ENCODE peak calls at places on chromosome 5, in five cellular contexts. K is CD8-positive, alpha-beta memory T cell; A is ovary; J is tibial artery; G is iPS DF 6.9. Q is an unnamed sample.

GRCh38 chr5:5141625-5142527 is 1.7 kb downstream of the ADAMTS16 start:
- DNase-seq in K (peak), A (peak), J (peak), G (no peak), Q (no peak)

GRCh38 chr5:154611341-154611767 is 133.3 kb upstream of the HAND1 start:
- DNase-seq in K (no peak), A (no peak), J (no peak), G (no peak), Q (no peak)

GRCh38 chr5:169027456-169028118 is 273.4 kb downstream of the SLIT3 start:
- DNase-seq in K (no peak), A (no peak), J (peak), G (no peak), Q (no peak)

GRCh38 chr5:140372971-140373487 is 13.0 kb downstream of the SLC4A9 start:
- DNase-seq in K (peak), A (peak), J (peak), G (peak), Q (peak)

GRCh38 chr5:148998174-148998797 is 64.6 kb downstream of the SH3TC2 start:
- DNase-seq in K (no peak), A (no peak), J (no peak), G (no peak), Q (no peak)

GRCh38 chr5:180007582-180007981 is 64.0 kb downstream of the RNF130 start:
- DNase-seq in K (no peak), A (no peak), J (no peak), G (no peak), Q (peak)

GRCh38 chr5:83724915-83725314 is 4.3 kb upstream of the HAPLN1 start:
- DNase-seq in K (no peak), A (no peak), J (no peak), G (no peak), Q (no peak)

GRCh38 chr5:96172436-96172835 is 210.8 kb upstream of the ELL2 start:
- DNase-seq in K (no peak), A (no peak), J (no peak), G (no peak), Q (no peak)

GRCh38 chr5:218457-219289 is 553 bp downstream of the SDHA start:
- DNase-seq in K (no peak), A (peak), J (peak), G (no peak), Q (no peak)

GRCh38 chr5:37226377-37226776 is 22.8 kb downstream of the CPLANE1 start:
- DNase-seq in K (no peak), A (no peak), J (no peak), G (no peak), Q (no peak)

GRCh38 chr5:72057816-72058215 is 49.5 kb upstream of the MAP1B start:
- DNase-seq in K (no peak), A (no peak), J (no peak), G (no peak), Q (no peak)

GRCh38 chr5:10665799-10666198 is 95.2 kb downstream of the DAP start:
- DNase-seq in K (no peak), A (no peak), J (no peak), G (no peak), Q (no peak)

GRCh38 chr5:124743534-124744169 is 2.8 kb downstream of the ZNF608 start:
- DNase-seq in K (no peak), A (no peak), J (no peak), G (no peak), Q (no peak)

GRCh38 chr5:151051066-151051930 is 29.5 kb downstream of the TNIP1 start:
- DNase-seq in K (peak), A (peak), J (peak), G (peak), Q (peak)

GRCh38 chr5:149053027-149053705 is 9.7 kb downstream of the SH3TC2 start:
- DNase-seq in K (no peak), A (no peak), J (no peak), G (no peak), Q (no peak)

GRCh38 chr5:139689631-139690384 is 41.7 kb downstream of the CXXC5 start:
- DNase-seq in K (no peak), A (no peak), J (no peak), G (no peak), Q (no peak)

GRCh38 chr5:133421394-133421793 is 190.9 kb downstream of the FSTL4 start:
- DNase-seq in K (no peak), A (no peak), J (no peak), G (peak), Q (no peak)

GRCh38 chr5:10607023-10607665 is 43.3 kb downstream of the ANKRD33B start:
- DNase-seq in K (no peak), A (no peak), J (no peak), G (no peak), Q (peak)

GRCh38 chr5:122941737-122942136 is 94.8 kb downstream of the PPIC start:
- DNase-seq in K (no peak), A (no peak), J (no peak), G (no peak), Q (no peak)

GRCh38 chr5:180053061-180053602 is 18.4 kb downstream of the RNF130 start:
- DNase-seq in K (no peak), A (no peak), J (no peak), G (no peak), Q (no peak)

GRCh38 chr5:38538161-38538560 is 18.3 kb downstream of the LIFR start:
- DNase-seq in K (no peak), A (no peak), J (no peak), G (no peak), Q (no peak)

GRCh38 chr5:102539598-102539997 is 40.8 kb upstream of the SLCO6A1 start:
- DNase-seq in K (no peak), A (no peak), J (no peak), G (no peak), Q (no peak)

GRCh38 chr5:98940586-98940985 is 11.8 kb upstream of the CHD1 start:
- DNase-seq in K (no peak), A (no peak), J (no peak), G (no peak), Q (no peak)

GRCh38 chr5:179315356-179315890 is 29.8 kb downstream of the ADAMTS2 start:
- DNase-seq in K (peak), A (no peak), J (no peak), G (no peak), Q (no peak)

GRCh38 chr5:137260820-137261541 is 238.1 kb downstream of the SPOCK1 start:
- DNase-seq in K (no peak), A (no peak), J (no peak), G (no peak), Q (no peak)

GRCh38 chr5:111776903-111777302 is 19.9 kb upstream of the NREP start:
- DNase-seq in K (no peak), A (no peak), J (no peak), G (no peak), Q (no peak)

GRCh38 chr5:103454774-103455173 is 107.8 kb downstream of the NUDT12 start:
- DNase-seq in K (no peak), A (no peak), J (no peak), G (no peak), Q (no peak)

GRCh38 chr5:17370651-17371050 is 127.4 kb upstream of the TAF11L2 start:
- DNase-seq in K (no peak), A (no peak), J (no peak), G (no peak), Q (no peak)

GRCh38 chr5:138243794-138244193 is 30.6 kb downstream of the GFRA3 start:
- DNase-seq in K (no peak), A (no peak), J (no peak), G (no peak), Q (no peak)

GRCh38 chr5:132800545-132800944 is 12.6 kb upstream of the SOWAHA start:
- DNase-seq in K (no peak), A (no peak), J (no peak), G (no peak), Q (no peak)